ENCODE peak calls at places on chromosome 14, in six cellular contexts. M is breast epithelium, C is foreskin keratinocyte, F is AG10803, X is foreskin fibroblast, S is neural progenitor cell. U is an unnamed sample.

GRCh38 chr14:102071283-102071998 is 15.4 kb downstream of the HSP90AA1 start:
- DNase-seq in F (peak), X (peak), M (peak), S (no peak), C (peak), U (no peak)

GRCh38 chr14:87494010-87494409 is 499.0 kb downstream of the GALC start:
- DNase-seq in S (no peak), F (no peak), C (no peak), M (no peak), X (no peak), U (no peak)

GRCh38 chr14:71758198-71758955 is 173.9 kb upstream of the RGS6 start:
- DNase-seq in X (no peak), C (no peak), F (no peak), M (no peak), S (no peak), U (no peak)

GRCh38 chr14:77051101-77051500 is 22.6 kb upstream of the IRF2BPL start:
- DNase-seq in S (no peak), X (no peak), C (no peak), M (peak), F (no peak), U (no peak)

GRCh38 chr14:105330491-105330895 is 15.9 kb downstream of the PACS2 start:
- DNase-seq in X (peak), F (peak), C (no peak), M (no peak), S (no peak), U (no peak)

GRCh38 chr14:85533821-85534271 is 3.9 kb downstream of the FLRT2 start:
- DNase-seq in X (no peak), C (peak), F (no peak), M (no peak), S (no peak), U (peak)

GRCh38 chr14:69901113-69901951 is 22.1 kb downstream of the SMOC1 start:
- DNase-seq in S (no peak), X (peak), M (peak), F (peak), C (peak), U (no peak)

GRCh38 chr14:100783630-100784321 is 42.1 kb upstream of the MEG3 start:
- DNase-seq in F (no peak), C (peak), X (no peak), S (peak), M (no peak), U (no peak)

GRCh38 chr14:90107789-90108188 is 46.0 kb downstream of the KCNK13 start:
- DNase-seq in X (no peak), C (no peak), M (no peak), F (no peak), S (no peak), U (no peak)

GRCh38 chr14:72547999-72548398 is 345.9 kb downstream of the DPF3 start:
- DNase-seq in M (no peak), F (no peak), S (no peak), X (no peak), C (no peak), U (no peak)

GRCh38 chr14:24145700-24146621 is at the start of gene PSME2:
- DNase-seq in X (peak), S (no peak), C (peak), F (peak), M (no peak), U (no peak)

GRCh38 chr14:85604021-85604420 is 74.1 kb downstream of the FLRT2 start:
- DNase-seq in M (no peak), F (no peak), S (no peak), C (no peak), X (no peak), U (no peak)

GRCh38 chr14:95346820-95347219 is 27.1 kb upstream of the CLMN start:
- DNase-seq in S (no peak), M (peak), F (no peak), X (no peak), C (no peak), U (no peak)

GRCh38 chr14:41868396-41868795 is 261.7 kb downstream of the LRFN5 start:
- DNase-seq in X (no peak), C (peak), S (peak), M (no peak), F (peak), U (no peak)

GRCh38 chr14:29587046-29587445 is 340.6 kb downstream of the PRKD1 start:
- DNase-seq in M (no peak), C (no peak), X (no peak), F (no peak), S (no peak), U (no peak)

GRCh38 chr14:70665448-70666363 is 24.0 kb downstream of the TTC9 start:
- DNase-seq in M (peak), F (peak), C (peak), X (no peak), S (peak), U (peak)

GRCh38 chr14:34450542-34450915 is 11.5 kb downstream of the SPTSSA start:
- DNase-seq in X (no peak), M (no peak), S (no peak), F (no peak), C (no peak), U (no peak)

GRCh38 chr14:24633353-24633752 is 637 bp downstream of the GZMB start:
- DNase-seq in M (no peak), C (no peak), F (no peak), X (no peak), S (no peak), U (no peak)

GRCh38 chr14:68814376-68815287 is 21.8 kb upstream of the ZFP36L1 start:
- DNase-seq in C (no peak), F (peak), X (no peak), M (peak), S (peak), U (peak)

GRCh38 chr14:61358812-61359211 is 37.4 kb downstream of the PRKCH start:
- DNase-seq in X (no peak), S (no peak), F (no peak), C (no peak), M (no peak), U (no peak)

GRCh38 chr14:59213368-59214315 is 25.2 kb downstream of the DAAM1 start:
- DNase-seq in S (no peak), F (no peak), C (no peak), X (peak), M (no peak), U (no peak)

GRCh38 chr14:21194597-21194996 is 38.7 kb upstream of the OR5AU1 start:
- DNase-seq in F (no peak), M (no peak), C (no peak), X (no peak), S (no peak), U (no peak)

GRCh38 chr14:21191809-21192446 is 36.1 kb upstream of the OR5AU1 start:
- DNase-seq in C (no peak), S (peak), F (peak), X (peak), M (no peak), U (peak)

GRCh38 chr14:21192875-21193535 is 37.1 kb upstream of the OR5AU1 start:
- DNase-seq in C (no peak), S (no peak), F (no peak), X (no peak), M (no peak), U (no peak)

GRCh38 chr14:21192447-21192822 is 36.6 kb upstream of the OR5AU1 start:
- DNase-seq in F (no peak), X (no peak), S (no peak), C (no peak), M (no peak), U (no peak)

DNA sequence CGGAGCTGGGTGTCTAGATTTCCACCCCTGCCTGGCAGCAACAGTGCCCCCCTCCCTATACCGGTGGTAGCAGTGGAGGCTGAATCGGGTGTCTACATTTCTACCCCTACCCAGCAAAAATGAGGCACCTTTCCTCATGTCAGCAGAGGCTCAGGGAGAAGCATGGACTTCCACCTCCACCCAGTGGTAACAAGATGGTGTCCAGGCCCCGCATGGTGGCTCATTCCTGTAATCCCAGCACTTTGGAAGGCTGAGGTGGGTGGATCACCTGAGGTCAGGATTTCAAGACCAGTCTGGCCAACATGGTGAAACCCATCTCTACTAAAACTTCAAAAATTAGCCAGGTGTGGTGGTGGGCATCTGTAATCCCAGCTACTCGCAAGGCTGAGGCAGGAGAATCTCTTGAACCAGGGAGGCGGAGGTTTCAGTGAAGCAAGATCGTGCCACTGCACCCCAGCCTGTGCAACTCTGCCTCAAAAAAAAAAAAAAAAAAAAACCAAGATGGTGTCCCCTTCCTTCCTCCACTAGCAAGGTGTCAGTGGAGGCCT is 35.5 kb upstream of the OR5AU1 start:
- DNase-seq in X (no peak), S (no peak), M (no peak), F (no peak), C (no peak), U (no peak)
- TF ChIP-seq CTCF in X (no peak), S (no peak), M (no peak), F (no peak), C (no peak), U (no peak)

DNA sequence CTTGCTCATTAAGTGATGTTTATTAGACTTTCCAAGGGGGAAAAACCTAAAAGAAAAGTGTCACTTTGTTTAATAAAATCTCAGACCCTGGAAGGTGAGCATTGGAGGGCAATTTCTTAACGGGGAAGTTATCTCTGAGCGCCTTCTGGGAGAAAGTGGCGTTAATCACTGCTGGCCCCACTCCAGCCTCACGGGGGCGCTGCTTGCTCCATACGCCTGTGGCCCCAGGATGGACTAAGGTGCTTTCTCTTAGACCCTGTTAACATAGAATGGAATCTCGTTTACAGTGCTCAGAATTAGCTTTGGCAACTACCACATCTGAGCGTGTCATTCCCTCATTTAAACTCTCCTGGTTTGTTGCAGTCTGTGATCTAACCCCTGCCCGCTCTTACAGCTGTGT is 16.4 kb upstream of the PRIMA1 start:
- DNase-seq in X (no peak), M (no peak), F (no peak), C (no peak), S (no peak), U (no peak)
- TF ChIP-seq CTCF in X (no peak), M (no peak), F (no peak), C (no peak), S (peak), U (no peak)

DNA sequence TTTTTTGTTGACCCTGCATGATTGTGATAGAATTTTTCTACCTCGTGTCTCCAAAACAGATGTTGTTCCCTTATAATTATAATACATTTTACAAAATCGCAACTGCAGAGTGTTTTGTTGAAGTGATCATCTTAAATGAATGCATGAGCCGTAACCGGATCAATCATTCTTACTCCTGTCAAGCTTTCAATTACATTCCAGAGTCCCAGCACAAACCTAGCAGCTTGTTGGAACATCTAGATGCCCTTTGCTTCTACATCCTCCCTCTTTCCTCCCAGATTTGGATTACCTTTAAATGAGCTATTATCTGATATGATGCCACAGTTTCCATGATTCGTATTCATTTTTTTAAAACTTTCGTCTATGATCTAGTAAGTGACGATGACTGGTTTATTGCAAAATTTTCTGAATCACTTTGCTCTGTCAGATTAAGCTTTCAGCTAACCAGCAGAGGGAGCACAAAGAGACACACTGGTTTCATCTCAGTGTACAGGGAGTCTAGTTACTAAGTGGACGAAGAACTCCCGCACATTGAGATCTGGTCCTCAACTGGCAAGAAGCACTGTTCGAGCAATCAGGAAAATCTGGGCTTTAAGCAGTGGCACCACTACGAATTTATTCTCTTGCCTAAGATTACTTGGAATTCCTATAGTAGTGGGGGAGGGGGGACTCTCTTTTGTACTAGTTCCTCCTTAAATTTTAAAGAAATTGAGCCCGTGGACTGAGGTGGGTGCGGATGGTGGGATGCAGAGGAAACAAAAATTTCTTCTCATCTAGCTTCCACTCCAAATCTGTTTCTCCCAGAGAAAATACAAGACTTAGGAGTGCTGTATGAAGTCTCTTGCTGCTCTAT is 40.9 kb downstream of the TSHR start:
- DNase-seq in C (peak), X (peak), M (no peak), S (peak), F (peak), U (peak)
- TF ChIP-seq CTCF in C (peak), X (peak), M (peak), S (peak), F (peak), U (peak)

DNA sequence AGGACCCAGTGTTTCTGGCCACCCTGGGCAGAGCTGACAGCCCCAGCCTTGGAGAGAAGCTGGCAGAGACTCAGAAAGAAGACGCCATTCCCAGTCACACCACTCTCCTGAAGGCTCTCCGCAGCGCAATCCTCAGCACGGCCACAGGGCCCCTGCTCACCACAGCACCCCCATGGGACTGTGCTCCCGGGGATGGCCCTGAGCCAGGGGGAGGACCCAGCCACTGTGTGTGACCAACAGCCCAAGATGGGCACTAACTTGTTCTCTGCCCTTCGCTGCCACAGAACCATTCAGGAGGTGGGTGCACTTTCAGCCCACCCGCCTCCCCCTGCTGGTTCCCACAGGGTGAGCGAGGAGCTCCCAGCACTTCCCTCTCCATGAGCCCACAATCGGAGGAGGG is 57.1 kb downstream of the CCNK start:
- DNase-seq in S (no peak), M (no peak), C (no peak), X (no peak), F (no peak), U (no peak)
- TF ChIP-seq CTCF in S (peak), M (no peak), C (no peak), X (no peak), F (no peak), U (no peak)

U was measured in GM20000.